ENCODE peak calls at places on chromosomes 5 and 9, in six cellular contexts. K, Z, S, I, E and N are unnamed samples. For H3K4me1, the result is how much of the 10 kb centered on the place peaks cover.

GRCh38 chr5:139232161-139232724 is 34.1 kb upstream of the SIL1 start:
- DNase-seq in K (no peak), Z (no peak), S (peak), I (no peak), E (peak), N (peak)

GRCh38 chr5:171606414-171607024 is 179.1 kb upstream of the SMIM23 start:
- DNase-seq in K (no peak), Z (peak), S (no peak), I (peak), E (peak), N (peak)

GRCh38 chr5:96781031-96781733 is 26.6 kb downstream of the ERAP1 start:
- DNase-seq in K (no peak), Z (no peak), S (peak), I (peak), E (peak), N (no peak)

GRCh38 chr5:172334196-172334595 is 50.6 kb upstream of the UBTD2 start:
- DNase-seq in K (no peak), Z (peak), S (no peak), I (peak), E (no peak), N (no peak)

GRCh38 chr5:27516437-27516836 is 478.1 kb upstream of the CDH9 start:
- DNase-seq in K (no peak), Z (no peak), S (no peak), I (no peak), E (no peak), N (no peak)

GRCh38 chr9:32004431-32005076 is 379.9 kb upstream of the ACO1 start:
- DNase-seq in K (no peak), Z (no peak), S (peak), I (no peak), E (no peak), N (peak)

GRCh38 chr9:98168153-98168780 is 24.2 kb downstream of the CORO2A start:
- DNase-seq in K (no peak), Z (no peak), S (no peak), I (no peak), E (no peak), N (no peak)

GRCh38 chr5:67873935-67874334 is 341.6 kb upstream of the PIK3R1 start:
- DNase-seq in K (no peak), Z (no peak), S (no peak), I (no peak), E (no peak), N (no peak)

GRCh38 chr9:99192786-99193465 is 28.8 kb downstream of the ALG2 start:
- DNase-seq in K (no peak), Z (peak), S (no peak), I (peak), E (peak), N (no peak)

GRCh38 chr5:73214921-73215490 is 42.0 kb downstream of the TMEM174 start:
- DNase-seq in K (peak), Z (peak), S (no peak), I (no peak), E (no peak), N (no peak)

GRCh38 chr9:131503626-131504465 is 1.1 kb downstream of the POMT1 start:
- DNase-seq in K (peak), Z (peak), S (peak), I (peak), E (peak), N (no peak)

GRCh38 chr5:159826351-159827222 is 89.7 kb upstream of the ADRA1B start:
- DNase-seq in K (no peak), Z (no peak), S (peak), I (peak), E (peak), N (peak)

GRCh38 chr5:31931872-31932271 is 242.2 kb downstream of the GOLPH3 start:
- DNase-seq in K (no peak), Z (no peak), S (no peak), I (no peak), E (no peak), N (no peak)
- TF ChIP-seq EZH2phosphoT487 in K (no peak), Z (no peak), S (no peak), I (no peak), E (no peak), N (no peak)

DNA sequence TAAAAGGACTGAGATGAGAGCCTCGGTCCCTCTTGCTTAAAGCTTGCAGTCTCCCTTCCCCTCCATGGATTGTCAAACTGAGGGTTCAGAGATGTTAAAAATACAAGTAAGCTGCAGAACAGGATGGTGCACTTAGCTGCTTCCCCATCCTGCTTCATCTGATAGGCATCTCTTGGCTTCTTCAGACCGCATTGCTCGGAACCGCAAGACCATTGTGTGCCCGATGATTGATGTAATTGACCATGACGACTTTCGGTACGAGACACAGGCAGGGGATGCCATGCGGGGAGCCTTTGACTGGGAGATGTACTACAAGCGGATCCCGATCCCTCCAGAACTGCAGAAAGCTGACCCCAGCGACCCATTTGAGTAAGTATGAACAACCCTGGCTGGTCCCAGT is 65.5 kb upstream of the SAP30L start:
- DNase-seq in K (no peak), Z (no peak), S (no peak), I (no peak), E (no peak), N (no peak)
- TF ChIP-seq EZH2 in K (no peak), Z (no peak), S (no peak), I (no peak), E (no peak), N (no peak)

GRCh38 chr5:32522429-32523143 is 62.8 kb upstream of the SUB1 start:
- DNase-seq in K (no peak), Z (no peak), S (no peak), I (peak), E (peak), N (no peak)
- H3K4me1 ChIP-seq in K (under half), Z (under half), S (under half), I (under half), E (under half), N (under half)

DNA sequence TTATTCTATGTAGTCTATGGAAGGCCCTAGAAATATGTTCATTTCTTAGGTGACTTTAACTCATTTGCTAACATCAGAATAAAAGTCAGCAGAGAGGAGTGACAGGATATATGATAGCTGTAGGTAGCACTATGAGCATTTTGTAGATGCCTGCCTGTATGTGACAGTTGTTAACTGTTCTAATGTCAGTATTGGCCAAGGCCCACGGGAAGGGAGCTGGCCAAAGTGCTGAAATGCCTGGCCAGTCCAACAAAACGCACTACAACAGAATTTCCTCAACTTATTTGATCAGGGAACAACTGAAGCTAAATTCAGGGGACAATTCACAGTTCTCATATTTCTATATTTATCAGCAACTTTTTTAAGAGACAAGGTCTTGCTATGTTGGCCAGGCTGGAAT is 20.8 kb downstream of the SV2C start:
- DNase-seq in K (peak), Z (peak), S (peak), I (peak), E (peak), N (peak)
- TF ChIP-seq EZH2phosphoT487 in K (no peak), Z (no peak), S (no peak), I (no peak), E (no peak), N (no peak)

GRCh38 chr5:174720612-174721521 is 3.5 kb upstream of the MSX2 start:
- DNase-seq in K (peak), Z (peak), S (peak), I (no peak), E (peak), N (no peak)
- TF ChIP-seq EZH2 in K (no peak), Z (peak), S (peak), I (no peak), E (peak), N (no peak)